ENCODE peak calls at places on chromosomes 3 and 15, in five cellular contexts. N is CD8-positive, alpha-beta memory T cell; E is transverse colon; R is upper lobe of right lung; I is astrocyte. Q is an unnamed sample.
A peak's percentile ranks its signal among the peaks of the same experiment; 100 is the strongest.

GRCh38 chr15:27091270-27091940 is 120.4 kb downstream of the GABRG3 start:
- DNase-seq in I (peak; percentile 89), N (no peak), E (no peak), R (no peak), Q (no peak)

GRCh38 chr15:40549894-40550293 is 14.9 kb downstream of the CCDC32 start:
- DNase-seq in E (no peak), R (no peak), I (no peak), N (no peak), Q (no peak)

GRCh38 chr3:132721479-132722164 is 587 bp downstream of the NPHP3 start:
- DNase-seq in I (peak; percentile 65), N (peak; percentile 47), R (peak; percentile 88), E (peak; percentile 65), Q (peak; percentile 74)

GRCh38 chr3:31213869-31214486 is 318.7 kb upstream of the STT3B start:
- DNase-seq in N (peak; percentile 49), R (no peak), E (peak; percentile 43), I (no peak), Q (no peak)

GRCh38 chr15:60390931-60391501 is 6.8 kb downstream of the ANXA2 start:
- DNase-seq in R (no peak), E (peak; percentile 70), N (no peak), I (peak; percentile 91), Q (peak; percentile 79)

GRCh38 chr15:70354260-70354894 is 256.7 kb upstream of the TLE3 start:
- DNase-seq in R (peak; percentile 34), E (no peak), I (no peak), N (no peak), Q (no peak)

GRCh38 chr3:33050084-33050653 is 46.8 kb downstream of the GLB1 start:
- DNase-seq in E (no peak), R (no peak), N (no peak), I (no peak), Q (no peak)

GRCh38 chr3:62131620-62132019 is 241.7 kb downstream of the FEZF2 start:
- DNase-seq in N (no peak), E (no peak), R (no peak), I (no peak), Q (no peak)

GRCh38 chr3:156843071-156843808 is 17.1 kb downstream of the LEKR1 start:
- DNase-seq in R (no peak), E (no peak), I (no peak), N (no peak), Q (no peak)

GRCh38 chr3:30694668-30695067 is 88.3 kb downstream of the TGFBR2 start:
- DNase-seq in N (no peak), E (no peak), I (no peak), R (no peak), Q (no peak)

GRCh38 chr3:135844381-135844780 is 121.1 kb upstream of the PPP2R3A start:
- DNase-seq in E (no peak), I (peak; percentile 58), N (no peak), R (no peak), Q (no peak)

GRCh38 chr3:131547585-131547984 is 44.8 kb upstream of the MRPL3 start:
- DNase-seq in R (no peak), N (no peak), E (no peak), I (no peak), Q (no peak)

GRCh38 chr3:13053915-13054704 is 19.1 kb downstream of the IQSEC1 start:
- DNase-seq in N (no peak), E (no peak), I (no peak), R (no peak), Q (no peak)

GRCh38 chr3:122101646-122102045 is 46.5 kb downstream of the CD86 start:
- DNase-seq in I (peak; percentile 20), R (no peak), E (no peak), N (no peak), Q (no peak)

GRCh38 chr3:159757341-159758060 is 231.1 kb upstream of the IL12A start:
- DNase-seq in R (no peak), E (no peak), I (no peak), N (no peak), Q (no peak)

GRCh38 chr15:88331291-88331690 is 74.8 kb upstream of the NTRK3 start:
- DNase-seq in R (no peak), I (no peak), N (no peak), E (peak; percentile 14), Q (no peak)

GRCh38 chr15:100253640-100254039 is 88.1 kb downstream of the ADAMTS17 start:
- DNase-seq in N (no peak), R (no peak), E (no peak), I (no peak), Q (no peak)

GRCh38 chr3:48770187-48770502 is 53.1 kb upstream of the IP6K2 start:
- DNase-seq in I (no peak), N (no peak), R (no peak), E (no peak), Q (no peak)

GRCh38 chr3:37907906-37908305 is 46.2 kb downstream of the CTDSPL start:
- DNase-seq in R (no peak), N (no peak), E (no peak), I (peak; percentile 36), Q (no peak)

GRCh38 chr3:184796954-184797353 is 15.0 kb upstream of the VPS8 start:
- DNase-seq in E (no peak), I (no peak), R (no peak), N (no peak), Q (no peak)

GRCh38 chr15:41970456-41970855 is 1.9 kb downstream of the EHD4 start:
- DNase-seq in E (peak; percentile 6), R (no peak), I (no peak), N (no peak), Q (no peak)

GRCh38 chr3:42851228-42851834 is 24.3 kb downstream of the CYP8B1 start:
- DNase-seq in I (peak; percentile 14), N (no peak), E (no peak), R (no peak), Q (no peak)

GRCh38 chr3:159586587-159587202 is 401.9 kb upstream of the IL12A start:
- DNase-seq in E (no peak), R (no peak), N (no peak), I (peak; percentile 36), Q (no peak)

GRCh38 chr3:156741935-156742334 is 67.5 kb downstream of the TIPARP start:
- DNase-seq in N (no peak), R (no peak), I (no peak), E (no peak), Q (no peak)

GRCh38 chr3:30673425-30674341 is 67.3 kb downstream of the TGFBR2 start:
- DNase-seq in E (no peak), R (no peak), I (no peak), N (no peak), Q (no peak)

GRCh38 chr3:16350041-16350952 is 85.3 kb downstream of the OXNAD1 start:
- DNase-seq in R (no peak), I (peak; percentile 71), N (no peak), E (no peak), Q (no peak)

GRCh38 chr15:36062357-36062756 is 516.4 kb upstream of the DPH6 start:
- DNase-seq in E (no peak), N (no peak), R (no peak), I (no peak), Q (no peak)

GRCh38 chr3:188064831-188065493 is 89.0 kb upstream of the LPP start:
- DNase-seq in N (no peak), E (no peak), R (no peak), I (no peak), Q (no peak)

GRCh38 chr3:64166584-64167155 is 58.6 kb downstream of the PRICKLE2 start:
- DNase-seq in N (no peak), I (peak; percentile 68), E (no peak), R (no peak), Q (no peak)

GRCh38 chr3:165259518-165260193 is 63.5 kb upstream of the SLITRK3 start:
- DNase-seq in N (no peak), I (peak; percentile 10), E (no peak), R (no peak), Q (no peak)

GRCh38 chr3:171606151-171606751 is 146.0 kb upstream of the TNIK start:
- DNase-seq in E (no peak), I (peak; percentile 75), N (no peak), R (no peak), Q (no peak)

GRCh38 chr3:123194552-123194951 is 7.2 kb upstream of the SEC22A start:
- DNase-seq in I (no peak), R (peak; percentile 67), N (no peak), E (peak; percentile 19), Q (no peak)
- H3K4me1 ChIP-seq in I (no peaks in the 10 kb centered on the region), R (no peaks in the 10 kb centered on the region), N (no peaks in the 10 kb centered on the region), E (no peaks in the 10 kb centered on the region), Q (no peaks in the 10 kb centered on the region)

GRCh38 chr3:85330071-85330470 is 371.3 kb downstream of the CADM2 start:
- DNase-seq in N (no peak), R (no peak), E (no peak), I (no peak), Q (no peak)
- H3K27ac ChIP-seq in N (no peak overlapping the region), R (no peak overlapping the region), E (no peak overlapping the region), I (no peak overlapping the region), Q (no peak overlapping the region)

GRCh38 chr3:73772076-73772475 is 147.3 kb upstream of the PDZRN3 start:
- DNase-seq in I (no peak), R (no peak), N (no peak), E (no peak), Q (no peak)

GRCh38 chr3:73768594-73769308 is 144.0 kb upstream of the PDZRN3 start:
- DNase-seq in I (no peak), N (no peak), R (no peak), E (no peak), Q (no peak)

GRCh38 chr3:73762855-73763254 is 138.1 kb upstream of the PDZRN3 start:
- DNase-seq in E (no peak), I (no peak), R (no peak), N (no peak), Q (no peak)

GRCh38 chr3:73765878-73766564 is 141.3 kb upstream of the PDZRN3 start:
- DNase-seq in R (no peak), I (peak; percentile 18), N (no peak), E (no peak), Q (no peak)

DNA sequence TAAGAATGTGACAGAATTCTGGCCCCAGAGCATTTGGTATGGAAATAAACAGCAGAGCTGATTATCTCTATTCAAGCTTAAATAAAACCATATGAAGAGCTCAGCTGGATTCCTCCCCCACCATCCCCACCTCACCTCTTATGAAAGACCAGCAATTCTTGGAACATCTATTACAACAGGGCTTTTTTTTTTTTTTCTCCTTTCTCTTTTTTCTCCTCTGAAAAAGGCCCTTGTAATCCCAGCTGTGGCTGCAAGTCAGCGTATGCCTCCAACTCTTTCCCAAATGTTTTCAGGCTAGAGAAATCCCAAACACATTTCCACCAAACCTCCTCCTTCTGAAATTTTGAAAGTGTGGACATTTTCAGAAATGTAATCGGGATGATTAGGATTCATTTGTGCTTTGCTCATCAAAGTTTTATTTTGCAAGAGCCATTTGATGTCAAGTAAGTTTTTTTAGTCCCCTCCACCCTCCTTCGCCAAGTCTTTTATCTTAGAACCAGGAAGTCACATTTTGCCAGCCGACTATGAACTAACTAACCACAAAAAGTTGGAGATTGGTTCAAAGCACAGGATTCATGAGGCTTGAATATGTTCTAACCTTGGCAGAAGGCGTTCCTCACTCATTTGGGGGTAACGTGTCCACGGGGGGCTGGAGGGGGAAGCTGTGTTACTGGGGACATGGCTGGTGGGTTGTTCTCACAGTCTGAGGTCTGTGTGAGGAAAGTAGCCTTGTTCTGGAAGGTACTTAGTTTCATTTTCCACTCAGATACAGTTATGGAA is 142.0 kb upstream of the PDZRN3 start:
- DNase-seq in R (no peak), I (peak; percentile 71), N (no peak), E (no peak), Q (peak; percentile 42)
- H3K4me3 ChIP-seq in R (no peak overlapping the region), I (peak overlapping the region; percentile 37), N (no peak overlapping the region), E (peak overlapping the region; percentile 1), Q (peak overlapping the region; percentile 34)

DNA sequence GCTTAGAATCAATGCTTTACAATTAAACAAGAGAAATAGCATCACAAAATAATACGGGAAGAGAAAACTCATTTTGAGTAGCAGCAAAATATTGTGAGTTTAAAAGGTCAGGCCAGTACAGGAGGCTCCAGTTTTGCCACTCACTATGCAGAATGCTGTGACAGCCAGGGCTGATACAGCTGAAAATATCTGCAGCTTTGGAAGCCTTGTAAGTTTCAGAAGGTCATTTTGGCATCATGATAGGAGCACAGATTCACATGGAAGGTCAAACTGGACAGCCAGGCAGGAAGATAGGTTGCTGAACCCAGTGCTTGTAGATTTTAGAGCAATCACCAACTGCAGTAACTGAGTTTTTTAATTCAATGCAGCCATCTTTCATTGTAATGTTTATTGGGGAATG is 14.1 kb downstream of the MBNL1 start:
- DNase-seq in R (no peak), N (no peak), I (no peak), E (no peak), Q (no peak)
- H3K4me1 ChIP-seq in R (peaks cover 69% of the 10 kb centered on the region), N (peaks cover 93% of the 10 kb centered on the region), I (peaks cover 10% of the 10 kb centered on the region), E (peaks cover 35% of the 10 kb centered on the region), Q (peaks cover 40% of the 10 kb centered on the region)